ENCODE peak calls at places on chromosome 11, in eight cellular contexts. One of them, this sample, is unnamed.

GRCh38 chr11:39374963-39375698 is 2084.3 kb downstream of the LRRC4C start:
- DNase-seq in psoas muscle: no peak
- DNase-seq in esophagus squamous epithelium: no peak
- DNase-seq in neural progenitor cell: peak
- DNase-seq in dorsolateral prefrontal cortex: no peak
- DNase-seq in pancreas: no peak
- DNase-seq in HFF-Myc: no peak
- DNase-seq in OCI-LY7: peak
- DNase-seq in this sample: no peak

GRCh38 chr11:108947654-108948570 is 283.0 kb downstream of the DDX10 start:
- DNase-seq in psoas muscle: no peak
- DNase-seq in esophagus squamous epithelium: no peak
- DNase-seq in neural progenitor cell: no peak
- DNase-seq in dorsolateral prefrontal cortex: no peak
- DNase-seq in pancreas: no peak
- DNase-seq in HFF-Myc: no peak
- DNase-seq in OCI-LY7: no peak
- DNase-seq in this sample: no peak

GRCh38 chr11:127226376-127226775 is 225.8 kb upstream of the KIRREL3 start:
- DNase-seq in psoas muscle: no peak
- DNase-seq in esophagus squamous epithelium: no peak
- DNase-seq in neural progenitor cell: no peak
- DNase-seq in dorsolateral prefrontal cortex: no peak
- DNase-seq in pancreas: no peak
- DNase-seq in HFF-Myc: no peak
- DNase-seq in OCI-LY7: no peak
- DNase-seq in this sample: no peak

GRCh38 chr11:77154381-77155081 is 26.5 kb downstream of the MYO7A start:
- DNase-seq in psoas muscle: peak
- DNase-seq in esophagus squamous epithelium: no peak
- DNase-seq in neural progenitor cell: no peak
- DNase-seq in dorsolateral prefrontal cortex: peak
- DNase-seq in pancreas: peak
- DNase-seq in HFF-Myc: no peak
- DNase-seq in OCI-LY7: no peak
- DNase-seq in this sample: no peak

GRCh38 chr11:75557649-75558494 is 4.2 kb upstream of the SERPINH1 start:
- DNase-seq in psoas muscle: no peak
- DNase-seq in esophagus squamous epithelium: no peak
- DNase-seq in neural progenitor cell: no peak
- DNase-seq in dorsolateral prefrontal cortex: no peak
- DNase-seq in pancreas: no peak
- DNase-seq in HFF-Myc: peak
- DNase-seq in OCI-LY7: no peak
- DNase-seq in this sample: no peak

GRCh38 chr11:120571476-120571875 is 59.9 kb downstream of the GRIK4 start:
- DNase-seq in psoas muscle: no peak
- DNase-seq in esophagus squamous epithelium: no peak
- DNase-seq in neural progenitor cell: no peak
- DNase-seq in dorsolateral prefrontal cortex: no peak
- DNase-seq in pancreas: no peak
- DNase-seq in HFF-Myc: no peak
- DNase-seq in OCI-LY7: no peak
- DNase-seq in this sample: no peak

GRCh38 chr11:19905280-19905853 is 192.7 kb downstream of the NAV2 start:
- DNase-seq in psoas muscle: no peak
- DNase-seq in esophagus squamous epithelium: no peak
- DNase-seq in neural progenitor cell: peak
- DNase-seq in dorsolateral prefrontal cortex: no peak
- DNase-seq in pancreas: no peak
- DNase-seq in HFF-Myc: no peak
- DNase-seq in OCI-LY7: peak
- DNase-seq in this sample: no peak

GRCh38 chr11:61725632-61726280 is 26.7 kb upstream of the MYRF start:
- DNase-seq in psoas muscle: no peak
- DNase-seq in esophagus squamous epithelium: no peak
- DNase-seq in neural progenitor cell: no peak
- DNase-seq in dorsolateral prefrontal cortex: no peak
- DNase-seq in pancreas: no peak
- DNase-seq in HFF-Myc: no peak
- DNase-seq in OCI-LY7: no peak
- DNase-seq in this sample: no peak

GRCh38 chr11:9385288-9385902 is 943 bp downstream of the IPO7 start:
- DNase-seq in psoas muscle: no peak
- DNase-seq in esophagus squamous epithelium: no peak
- DNase-seq in neural progenitor cell: no peak
- DNase-seq in dorsolateral prefrontal cortex: no peak
- DNase-seq in pancreas: no peak
- DNase-seq in HFF-Myc: no peak
- DNase-seq in OCI-LY7: peak
- DNase-seq in this sample: peak

GRCh38 chr11:8658210-8658968 is 24.1 kb downstream of the TRIM66 start:
- DNase-seq in psoas muscle: peak
- DNase-seq in esophagus squamous epithelium: no peak
- DNase-seq in neural progenitor cell: peak
- DNase-seq in dorsolateral prefrontal cortex: peak
- DNase-seq in pancreas: no peak
- DNase-seq in HFF-Myc: no peak
- DNase-seq in OCI-LY7: no peak
- DNase-seq in this sample: no peak

GRCh38 chr11:12016246-12016645 is 7.8 kb upstream of the DKK3 start:
- DNase-seq in psoas muscle: no peak
- DNase-seq in esophagus squamous epithelium: no peak
- DNase-seq in neural progenitor cell: no peak
- DNase-seq in dorsolateral prefrontal cortex: no peak
- DNase-seq in pancreas: no peak
- DNase-seq in HFF-Myc: no peak
- DNase-seq in OCI-LY7: no peak
- DNase-seq in this sample: no peak

GRCh38 chr11:36455658-36456111 is 54.4 kb downstream of the TRAF6 start:
- DNase-seq in psoas muscle: peak
- DNase-seq in esophagus squamous epithelium: peak
- DNase-seq in neural progenitor cell: peak
- DNase-seq in dorsolateral prefrontal cortex: no peak
- DNase-seq in pancreas: peak
- DNase-seq in HFF-Myc: peak
- DNase-seq in OCI-LY7: no peak
- DNase-seq in this sample: no peak

GRCh38 chr11:28585007-28585406 is 476.8 kb downstream of the METTL15 start:
- DNase-seq in psoas muscle: no peak
- DNase-seq in esophagus squamous epithelium: no peak
- DNase-seq in neural progenitor cell: no peak
- DNase-seq in dorsolateral prefrontal cortex: no peak
- DNase-seq in pancreas: no peak
- DNase-seq in HFF-Myc: peak
- DNase-seq in OCI-LY7: no peak
- DNase-seq in this sample: no peak

DNA sequence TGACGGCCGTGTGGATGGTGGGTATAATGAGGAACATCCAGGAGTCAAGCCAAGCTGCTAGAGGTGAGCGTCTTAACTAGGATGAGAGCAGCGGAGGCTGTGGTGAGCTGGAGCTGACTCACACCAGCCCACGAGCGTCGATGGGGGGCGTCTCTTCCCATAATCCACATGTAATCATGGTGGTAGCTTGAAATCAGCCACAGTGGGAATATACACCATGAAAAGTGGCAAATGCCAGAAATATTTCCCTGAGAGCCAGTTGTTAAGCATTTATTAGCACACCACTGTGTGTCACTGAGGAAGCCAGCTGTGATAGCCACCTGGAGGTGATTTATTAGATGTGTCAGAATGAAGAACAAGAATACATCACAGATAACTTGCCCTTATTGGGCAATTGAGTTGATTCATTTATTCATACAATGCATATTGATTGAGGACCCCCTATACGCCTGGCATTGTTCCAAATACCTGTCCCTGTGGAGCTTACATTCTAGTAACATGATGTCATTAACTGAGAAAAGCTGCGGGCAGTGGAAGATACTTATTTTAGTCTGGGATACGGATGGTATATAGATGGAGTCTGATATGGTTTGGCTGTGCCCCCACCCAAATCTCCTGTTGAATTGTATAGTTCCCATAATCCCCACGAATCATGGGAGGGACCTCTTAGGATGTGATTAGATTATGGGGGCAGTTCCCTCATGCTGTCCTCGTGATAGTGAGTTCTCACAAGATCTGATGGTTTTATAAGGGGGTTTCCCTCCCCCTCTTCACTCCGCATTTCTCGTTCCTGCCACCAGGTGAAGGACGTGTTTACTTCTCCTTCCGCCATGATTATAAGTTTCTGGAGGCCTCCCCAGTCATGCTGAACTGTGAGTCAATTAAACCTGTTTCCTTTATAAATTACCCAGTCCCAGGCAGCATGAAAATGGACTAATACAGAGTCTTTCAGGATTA is 473.4 kb downstream of the METTL15 start:
- DNase-seq in psoas muscle: no peak
- DNase-seq in esophagus squamous epithelium: no peak
- DNase-seq in neural progenitor cell: no peak
- DNase-seq in dorsolateral prefrontal cortex: no peak
- DNase-seq in pancreas: no peak
- DNase-seq in HFF-Myc: no peak
- DNase-seq in OCI-LY7: no peak
- DNase-seq in this sample: no peak
- TF ChIP-seq CTCF in psoas muscle: no peak
- TF ChIP-seq CTCF in esophagus squamous epithelium: no peak
- TF ChIP-seq CTCF in neural progenitor cell: peak
- TF ChIP-seq CTCF in dorsolateral prefrontal cortex: no peak
- TF ChIP-seq CTCF in pancreas: no peak
- TF ChIP-seq CTCF in HFF-Myc: peak
- TF ChIP-seq CTCF in OCI-LY7: no peak
- TF ChIP-seq CTCF in this sample: no peak

GRCh38 chr11:855796-856195 is 13.1 kb downstream of the TSPAN4 start:
- DNase-seq in psoas muscle: no peak
- DNase-seq in esophagus squamous epithelium: no peak
- DNase-seq in neural progenitor cell: no peak
- DNase-seq in dorsolateral prefrontal cortex: no peak
- DNase-seq in pancreas: no peak
- DNase-seq in HFF-Myc: no peak
- DNase-seq in OCI-LY7: no peak
- DNase-seq in this sample: no peak

GRCh38 chr11:854601-855342 is 12.1 kb downstream of the TSPAN4 start:
- DNase-seq in psoas muscle: no peak
- DNase-seq in esophagus squamous epithelium: no peak
- DNase-seq in neural progenitor cell: peak
- DNase-seq in dorsolateral prefrontal cortex: no peak
- DNase-seq in pancreas: no peak
- DNase-seq in HFF-Myc: no peak
- DNase-seq in OCI-LY7: no peak
- DNase-seq in this sample: no peak

GRCh38 chr11:855343-855674 is 12.7 kb downstream of the TSPAN4 start:
- DNase-seq in psoas muscle: no peak
- DNase-seq in esophagus squamous epithelium: no peak
- DNase-seq in neural progenitor cell: no peak
- DNase-seq in dorsolateral prefrontal cortex: no peak
- DNase-seq in pancreas: no peak
- DNase-seq in HFF-Myc: no peak
- DNase-seq in OCI-LY7: no peak
- DNase-seq in this sample: no peak

GRCh38 chr11:858053-858992 is 15.7 kb downstream of the TSPAN4 start:
- DNase-seq in psoas muscle: no peak
- DNase-seq in esophagus squamous epithelium: no peak
- DNase-seq in neural progenitor cell: no peak
- DNase-seq in dorsolateral prefrontal cortex: no peak
- DNase-seq in pancreas: no peak
- DNase-seq in HFF-Myc: no peak
- DNase-seq in OCI-LY7: no peak
- DNase-seq in this sample: no peak

DNA sequence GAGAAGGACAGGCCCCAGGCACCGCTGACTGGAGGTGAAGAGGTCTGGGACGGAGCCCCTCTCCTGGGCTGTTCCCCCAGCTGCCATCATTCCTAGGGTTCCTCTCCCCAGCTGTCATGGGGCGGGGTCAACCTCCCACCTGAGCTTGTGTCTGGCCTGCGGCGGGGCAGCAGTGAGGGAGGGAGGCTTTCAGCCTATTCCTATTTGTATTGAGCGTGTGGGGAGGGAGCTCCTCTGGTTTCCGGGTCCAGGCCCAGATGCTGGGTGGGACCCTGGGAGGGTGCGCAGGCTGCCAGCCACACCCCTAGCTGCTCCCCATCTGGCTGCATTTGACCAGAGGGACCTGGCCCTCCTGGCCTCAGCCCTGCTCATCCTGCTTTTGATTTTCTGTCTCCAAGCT is 13.7 kb downstream of the TSPAN4 start:
- DNase-seq in psoas muscle: no peak
- DNase-seq in esophagus squamous epithelium: no peak
- DNase-seq in neural progenitor cell: no peak
- DNase-seq in dorsolateral prefrontal cortex: no peak
- DNase-seq in pancreas: no peak
- DNase-seq in HFF-Myc: no peak
- DNase-seq in OCI-LY7: no peak
- DNase-seq in this sample: no peak
- TF ChIP-seq CTCF in psoas muscle: no peak
- TF ChIP-seq CTCF in esophagus squamous epithelium: no peak
- TF ChIP-seq CTCF in neural progenitor cell: no peak
- TF ChIP-seq CTCF in dorsolateral prefrontal cortex: no peak
- TF ChIP-seq CTCF in pancreas: no peak
- TF ChIP-seq CTCF in HFF-Myc: no peak
- TF ChIP-seq CTCF in OCI-LY7: no peak
- TF ChIP-seq CTCF in this sample: no peak

DNA sequence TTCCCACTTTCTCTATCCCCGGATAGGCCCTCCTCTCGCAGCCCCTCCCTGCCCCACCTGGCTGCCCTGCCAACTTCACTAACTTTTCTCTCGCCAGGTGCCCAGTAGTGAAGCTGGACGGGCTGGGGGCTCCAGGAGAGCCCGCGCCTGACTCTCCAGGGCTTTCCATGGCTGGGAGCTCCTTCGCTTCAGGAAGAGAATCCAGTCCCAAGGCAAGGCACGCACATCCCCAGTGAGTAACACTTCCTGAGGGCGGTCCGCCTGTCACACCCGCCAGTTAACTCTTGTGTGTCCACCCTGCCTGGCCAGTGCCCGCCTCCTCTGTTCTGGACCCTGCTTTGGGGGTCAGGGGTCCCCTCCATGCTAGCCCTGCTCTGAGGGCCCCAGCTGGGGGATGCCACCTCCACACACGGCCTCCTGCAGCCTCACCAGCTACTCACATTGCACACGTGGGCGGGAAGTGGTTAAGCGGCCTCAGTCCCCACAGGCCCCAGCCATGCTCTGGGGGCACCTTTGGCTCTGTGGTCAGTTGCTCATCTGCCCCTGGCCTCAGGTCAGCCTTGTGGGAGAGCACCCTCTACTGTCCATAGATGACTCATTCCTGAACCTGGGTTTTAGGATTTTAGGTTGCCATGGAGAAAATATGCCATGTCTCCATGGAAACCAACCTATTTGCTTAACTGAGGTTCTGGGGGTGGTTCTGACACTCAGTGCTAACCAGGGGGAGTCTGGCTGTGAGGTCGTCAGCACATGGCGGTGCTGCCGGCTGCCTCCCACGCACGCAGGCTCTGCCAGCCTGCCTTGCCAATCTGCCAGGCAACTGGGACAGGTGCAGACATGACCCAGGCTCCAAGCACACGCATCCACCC is at the start of gene RIN1:
- DNase-seq in psoas muscle: peak
- DNase-seq in esophagus squamous epithelium: no peak
- DNase-seq in neural progenitor cell: peak
- DNase-seq in dorsolateral prefrontal cortex: peak
- DNase-seq in pancreas: peak
- DNase-seq in HFF-Myc: peak
- DNase-seq in OCI-LY7: peak
- DNase-seq in this sample: peak
- TF ChIP-seq CTCF in psoas muscle: peak
- TF ChIP-seq CTCF in esophagus squamous epithelium: no peak
- TF ChIP-seq CTCF in neural progenitor cell: peak
- TF ChIP-seq CTCF in dorsolateral prefrontal cortex: no peak
- TF ChIP-seq CTCF in pancreas: no peak
- TF ChIP-seq CTCF in HFF-Myc: peak
- TF ChIP-seq CTCF in OCI-LY7: peak
- TF ChIP-seq CTCF in this sample: peak

GRCh38 chr11:68935066-68935465 is 31.4 kb downstream of the IGHMBP2 start:
- DNase-seq in psoas muscle: no peak
- DNase-seq in esophagus squamous epithelium: no peak
- DNase-seq in neural progenitor cell: no peak
- DNase-seq in dorsolateral prefrontal cortex: no peak
- DNase-seq in pancreas: peak
- DNase-seq in HFF-Myc: no peak
- DNase-seq in OCI-LY7: no peak
- DNase-seq in this sample: peak
- TF ChIP-seq CTCF in psoas muscle: no peak
- TF ChIP-seq CTCF in esophagus squamous epithelium: no peak
- TF ChIP-seq CTCF in neural progenitor cell: no peak
- TF ChIP-seq CTCF in dorsolateral prefrontal cortex: no peak
- TF ChIP-seq CTCF in pancreas: no peak
- TF ChIP-seq CTCF in HFF-Myc: no peak
- TF ChIP-seq CTCF in OCI-LY7: no peak
- TF ChIP-seq CTCF in this sample: no peak

This sample was measured in GM13976.